ENCODE peak calls at places on chromosomes 3 and 15, in seven cellular contexts. M is activated naive CD8-positive, alpha-beta T cell treated with anti-CD3 and anti-CD28 coated beads, Interleukin-2, amount 50 U/mL, for 24 hours; B is body of pancreas; A is activated CD8-positive, alpha-beta memory T cell treated with anti-CD3 and anti-CD28 coated beads, Interleukin-2, amount 10 ng/mL, durations not matched to agents 7 days and 5 days; R is sciatic nerve; C is upper lobe of left lung; V is stimulated activated memory B cell treated with anti-CD40 and anti-IgM and Interleukin-4, amounts not matched to agents 10 μg/mL and 1 μg/mL and 100 μg/mL, for 72 hours. H is an unnamed sample.
A peak's percentile ranks its signal among the peaks of the same experiment; 100 is the strongest.

GRCh38 chr15:76614725-76615124 is 278.2 kb downstream of the ISL2 start:
- ATAC-seq in C (no peak), V (no peak), R (no peak), M (no peak), A (no peak), B (no peak), H (no peak)

GRCh38 chr3:139505829-139506386 is 29.6 kb upstream of the RBP2 start:
- ATAC-seq in M (no peak), A (no peak), C (no peak), R (no peak), B (no peak), V (no peak), H (no peak)

GRCh38 chr3:25870452-25870851 is 80.6 kb downstream of the OXSM start:
- ATAC-seq in C (no peak), B (no peak), R (no peak), M (peak; percentile 88), A (no peak), V (no peak), H (no peak)

GRCh38 chr3:57982561-57983243 is 25.5 kb upstream of the FLNB start:
- ATAC-seq in B (no peak), C (no peak), A (no peak), V (no peak), M (no peak), R (peak; percentile 21), H (no peak)

GRCh38 chr3:9415485-9416138 is 18.2 kb downstream of the SETD5 start:
- ATAC-seq in M (peak; percentile 61), R (no peak), B (no peak), C (no peak), A (no peak), V (no peak), H (no peak)

GRCh38 chr3:127288343-127288742 is 497 bp upstream of the PRR20G start:
- ATAC-seq in B (no peak), M (no peak), R (no peak), V (no peak), A (peak; percentile 40), C (no peak), H (no peak)

GRCh38 chr15:31200735-31201151 is 99.2 kb upstream of the TRPM1 start:
- ATAC-seq in V (peak; percentile 70), B (peak; percentile 48), R (peak; percentile 95), A (peak; percentile 85), M (peak; percentile 34), C (peak; percentile 81), H (peak; percentile 77)

GRCh38 chr3:87197531-87197930 is 29.6 kb upstream of the CHMP2B start:
- ATAC-seq in V (no peak), B (no peak), C (no peak), R (no peak), M (no peak), A (no peak), H (no peak)

GRCh38 chr3:111603679-111604643 is 8.8 kb upstream of the ZBED2 start:
- ATAC-seq in B (no peak), A (peak; percentile 45), V (peak; percentile 87), R (no peak), M (peak; percentile 75), C (no peak), H (no peak)

GRCh38 chr3:68007621-68008226 is 353.3 kb upstream of the SUCLG2 start:
- ATAC-seq in M (peak; percentile 84), R (peak; percentile 41), V (no peak), B (peak; percentile 33), C (peak; percentile 53), A (peak; percentile 65), H (no peak)

GRCh38 chr3:66553714-66554113 is 52.9 kb upstream of the LRIG1 start:
- ATAC-seq in V (no peak), M (no peak), R (no peak), B (no peak), A (no peak), C (no peak), H (no peak)

GRCh38 chr3:171007316-171007715 is 19.2 kb downstream of the SLC2A2 start:
- ATAC-seq in A (no peak), C (no peak), V (no peak), B (no peak), R (no peak), M (no peak), H (no peak)

GRCh38 chr3:15527031-15527459 is 5.5 kb upstream of the COLQ start:
- ATAC-seq in V (no peak), R (peak; percentile 73), A (no peak), C (no peak), M (no peak), B (peak; percentile 13), H (peak; percentile 65)

GRCh38 chr15:71336671-71337070 is 221.4 kb downstream of the THSD4 start:
- ATAC-seq in M (no peak), C (no peak), V (no peak), B (no peak), R (no peak), A (no peak), H (no peak)

GRCh38 chr3:24344784-24345439 is 149.7 kb downstream of the THRB start:
- ATAC-seq in M (no peak), R (no peak), V (no peak), B (no peak), C (no peak), A (no peak), H (no peak)

GRCh38 chr15:74240002-74240568 is 4.0 kb downstream of the CCDC33 start:
- ATAC-seq in A (no peak), R (peak; percentile 42), C (peak; percentile 66), M (no peak), V (no peak), B (peak; percentile 92), H (peak; percentile 70)

GRCh38 chr3:114506622-114507300 is 212.9 kb downstream of the TIGIT start:
- ATAC-seq in M (no peak), A (no peak), B (no peak), C (no peak), V (no peak), R (peak; percentile 70), H (no peak)

GRCh38 chr3:177554900-177555759 is 357.8 kb upstream of the TBL1XR1 start:
- ATAC-seq in C (no peak), R (peak; percentile 54), V (no peak), B (no peak), A (peak; percentile 22), M (peak; percentile 65), H (peak; percentile 46)

GRCh38 chr15:89936051-89936792 is 23.5 kb upstream of the ARPIN start:
- ATAC-seq in R (no peak), B (no peak), M (peak; percentile 76), A (peak; percentile 76), V (no peak), C (peak; percentile 26), H (no peak)

GRCh38 chr3:126300761-126301481 is 56.3 kb downstream of the KLF15 start:
- ATAC-seq in C (peak; percentile 86), A (no peak), M (no peak), R (no peak), B (peak; percentile 30), V (no peak), H (peak; percentile 87)

GRCh38 chr3:187748050-187748481 is 2.8 kb upstream of the BCL6 start:
- ATAC-seq in B (peak; percentile 13), M (peak; percentile 60), C (peak; percentile 74), A (peak; percentile 52), V (peak; percentile 62), R (peak; percentile 51), H (peak; percentile 26)

GRCh38 chr15:87219650-87220615 is 1036.6 kb downstream of the NTRK3 start:
- ATAC-seq in A (no peak), M (no peak), V (no peak), C (no peak), R (no peak), B (no peak), H (no peak)

H was measured in gastroesophageal sphincter.